ENCODE peak calls at places on chromosomes 6 and 20, in seven cellular contexts. E is fibroblast of mammary gland; D is activated naive CD4-positive, alpha-beta T cell; Q is tibial nerve; G is T-helper 2 cell; S is retina; P is RCC 7860. T is an unnamed sample.
A peak's percentile ranks its signal among the peaks of the same experiment; 100 is the strongest.

GRCh38 chr20:61780066-61780465 is 285.6 kb downstream of the TAF4 start:
- DNase-seq in E (no peak), D (no peak), Q (no peak), G (no peak), S (no peak), P (no peak), T (no peak)

GRCh38 chr6:79687759-79688158 is 56.6 kb downstream of the SH3BGRL2 start:
- DNase-seq in E (no peak), D (no peak), Q (no peak), G (no peak), S (no peak), P (no peak), T (no peak)

GRCh38 chr6:25717856-25718740 is 36.4 kb upstream of the SLC17A4 start:
- DNase-seq in E (peak; percentile 40), D (no peak), Q (peak; percentile 46), G (no peak), S (no peak), P (peak; percentile 26), T (no peak)

GRCh38 chr6:90431521-90432407 is 135.1 kb upstream of the BACH2 start:
- DNase-seq in E (no peak), D (no peak), Q (no peak), G (no peak), S (no peak), P (no peak), T (no peak)

GRCh38 chr6:51936536-51936935 is 150.9 kb downstream of the PKHD1 start:
- DNase-seq in E (no peak), D (no peak), Q (no peak), G (no peak), S (no peak), P (no peak), T (no peak)

GRCh38 chr6:110217255-110217654 is 37.0 kb downstream of the CDC40 start:
- DNase-seq in E (peak; percentile 17), D (no peak), Q (no peak), G (no peak), S (no peak), P (no peak), T (no peak)

GRCh38 chr6:18307006-18307405 is 42.7 kb upstream of the DEK start:
- DNase-seq in E (no peak), D (no peak), Q (no peak), G (no peak), S (no peak), P (peak; percentile 56), T (no peak)

GRCh38 chr6:36340671-36341454 is 4.2 kb upstream of the BNIP5 start:
- DNase-seq in E (peak; percentile 56), D (peak; percentile 51), Q (peak; percentile 86), G (peak; percentile 62), S (peak; percentile 90), P (no peak), T (no peak)

GRCh38 chr20:33166533-33167113 is 1.3 kb upstream of the BPIFA2 start:
- DNase-seq in E (no peak), D (no peak), Q (no peak), G (no peak), S (no peak), P (no peak), T (no peak)

GRCh38 chr6:161644521-161644920 is 370.7 kb upstream of the AGPAT4 start:
- DNase-seq in E (peak; percentile 45), D (no peak), Q (no peak), G (no peak), S (no peak), P (no peak), T (no peak)

GRCh38 chr6:7939186-7939863 is 28.7 kb upstream of the TXNDC5 start:
- DNase-seq in E (peak; percentile 63), D (no peak), Q (no peak), G (no peak), S (peak; percentile 41), P (no peak), T (no peak)

GRCh38 chr6:10759312-10759839 is 11.8 kb downstream of the TMEM14B start:
- DNase-seq in E (peak; percentile 91), D (no peak), Q (no peak), G (no peak), S (no peak), P (peak; percentile 96), T (peak; percentile 57)

GRCh38 chr6:46490425-46491200 is 636 bp downstream of the RCAN2 start:
- DNase-seq in E (no peak), D (no peak), Q (no peak), G (no peak), S (peak; percentile 80), P (no peak), T (no peak)

GRCh38 chr6:68636710-68637470 is 1.8 kb downstream of the ADGRB3 start:
- DNase-seq in E (no peak), D (no peak), Q (no peak), G (no peak), S (no peak), P (no peak), T (no peak)

GRCh38 chr6:110039996-110040383 is 61.9 kb downstream of the GPR6 start:
- DNase-seq in E (peak; percentile 24), D (peak; percentile 5), Q (no peak), G (no peak), S (no peak), P (no peak), T (no peak)

GRCh38 chr20:38290829-38291581 is 13.0 kb upstream of the BPI start:
- DNase-seq in E (peak; percentile 85), D (no peak), Q (no peak), G (no peak), S (no peak), P (peak; percentile 90), T (no peak)

GRCh38 chr6:35166160-35166919 is 25.2 kb upstream of the TCP11 start:
- DNase-seq in E (no peak), D (no peak), Q (no peak), G (no peak), S (no peak), P (no peak), T (no peak)

GRCh38 chr6:40798069-40798770 is 211.1 kb upstream of the LRFN2 start:
- DNase-seq in E (no peak), D (no peak), Q (no peak), G (no peak), S (no peak), P (no peak), T (no peak)

GRCh38 chr20:2101057-2101934 is at the start of gene STK35:
- DNase-seq in E (peak; percentile 47), D (peak; percentile 72), Q (no peak), G (no peak), S (no peak), P (peak; percentile 53), T (peak; percentile 23)

GRCh38 chr6:90144396-90144795 is 152.2 kb downstream of the BACH2 start:
- DNase-seq in E (no peak), D (no peak), Q (no peak), G (no peak), S (no peak), P (no peak), T (no peak)

GRCh38 chr20:16942702-16943101 is 194.5 kb downstream of the OTOR start:
- DNase-seq in E (peak; percentile 10), D (no peak), Q (no peak), G (no peak), S (no peak), P (no peak), T (no peak)

GRCh38 chr6:313917-314316 is 21.6 kb downstream of the DUSP22 start:
- DNase-seq in E (no peak), D (no peak), Q (no peak), G (no peak), S (no peak), P (no peak), T (no peak)

GRCh38 chr6:37047933-37048850 is 42.7 kb downstream of the FGD2 start:
- DNase-seq in E (no peak), D (no peak), Q (no peak), G (no peak), S (no peak), P (no peak), T (no peak)

GRCh38 chr6:84043555-84043954 is 10.0 kb downstream of the MRAP2 start:
- DNase-seq in E (no peak), D (no peak), Q (no peak), G (no peak), S (no peak), P (no peak), T (no peak)

GRCh38 chr6:30687659-30688431 is 1.4 kb upstream of the PPP1R18 start:
- DNase-seq in E (peak; percentile 64), D (no peak), Q (peak; percentile 38), G (no peak), S (no peak), P (no peak), T (no peak)

GRCh38 chr20:32753731-32754130 is 8.5 kb upstream of the DNMT3B start:
- DNase-seq in E (peak; percentile 53), D (no peak), Q (no peak), G (no peak), S (no peak), P (peak; percentile 71), T (no peak)

GRCh38 chr20:45506927-45507820 is 8.2 kb downstream of the SPINT3 start:
- DNase-seq in E (no peak), D (no peak), Q (no peak), G (no peak), S (no peak), P (no peak), T (no peak)

GRCh38 chr20:64150756-64151633 is 13.3 kb upstream of the MYT1 start:
- DNase-seq in E (no peak), D (no peak), Q (no peak), G (no peak), S (no peak), P (no peak), T (no peak)

GRCh38 chr6:37260063-37260843 is 2.3 kb upstream of the TMEM217 start:
- DNase-seq in E (no peak), D (no peak), Q (no peak), G (no peak), S (no peak), P (no peak), T (no peak)

T was measured in NCI-H1048.